ENCODE peak calls at places on chromosomes 6 and 20, in eight cellular contexts. H is HepG2; K is CD8-positive, alpha-beta T cell; E is foreskin keratinocyte; C is testis; P is left ventricle myocardium inferior; F is neural progenitor cell; Z is endodermal cell. T is an unnamed sample.

GRCh38 chr6:31083742-31084354 is 28.5 kb downstream of the C6orf15 start:
- DNase-seq in F (peak; percentile 79), Z (peak; percentile 93), H (peak; percentile 34), C (peak; percentile 41), E (peak; percentile 65), P (no peak), K (peak; percentile 18), T (no peak)

GRCh38 chr20:53652859-53653520 is 59.4 kb upstream of the ZNF217 start:
- DNase-seq in F (no peak), P (no peak), K (no peak), E (no peak), C (no peak), Z (no peak), H (no peak), T (no peak)

GRCh38 chr6:7051780-7052440 is 55.9 kb upstream of the RREB1 start:
- DNase-seq in H (no peak), C (peak; percentile 69), E (no peak), F (peak; percentile 78), P (peak; percentile 55), K (peak; percentile 59), Z (peak; percentile 88), T (no peak)

GRCh38 chr20:62696431-62696957 is 12.1 kb upstream of the NTSR1 start:
- DNase-seq in C (no peak), P (no peak), H (no peak), E (no peak), F (no peak), Z (no peak), K (no peak), T (no peak)

GRCh38 chr20:54643761-54644160 is 168.4 kb downstream of the DOK5 start:
- DNase-seq in K (no peak), F (no peak), C (no peak), E (peak; percentile 54), Z (no peak), H (no peak), P (no peak), T (no peak)

GRCh38 chr20:49161428-49162152 is 26.5 kb downstream of the STAU1 start:
- DNase-seq in E (peak; percentile 49), P (no peak), C (no peak), F (no peak), H (peak; percentile 86), K (no peak), Z (no peak), T (no peak)

GRCh38 chr6:167401525-167402194 is 76.8 kb downstream of the TTLL2 start:
- DNase-seq in C (no peak), P (no peak), F (no peak), E (no peak), Z (peak; percentile 69), K (no peak), H (no peak), T (no peak)

GRCh38 chr6:45595010-45595851 is 217.5 kb upstream of the SUPT3H start:
- DNase-seq in E (no peak), H (no peak), K (no peak), C (no peak), P (no peak), F (no peak), Z (no peak), T (peak; percentile 78)

GRCh38 chr6:54624779-54625178 is 221.8 kb upstream of the FAM83B start:
- DNase-seq in F (no peak), E (no peak), C (no peak), K (no peak), P (no peak), Z (no peak), H (no peak), T (no peak)

GRCh38 chr6:37435373-37435772 is 2.4 kb downstream of the CMTR1 start:
- DNase-seq in Z (no peak), H (no peak), C (no peak), E (no peak), P (no peak), F (no peak), K (no peak), T (no peak)

GRCh38 chr6:1070085-1070521 is 241.8 kb upstream of the FOXQ1 start:
- DNase-seq in K (no peak), C (no peak), F (no peak), Z (no peak), E (no peak), P (no peak), H (no peak), T (no peak)

GRCh38 chr6:36781669-36782068 is 57.6 kb downstream of the CPNE5 start:
- DNase-seq in E (no peak), H (no peak), P (no peak), Z (no peak), C (no peak), K (no peak), F (no peak), T (no peak)

GRCh38 chr20:41230136-41230535 is 87.4 kb downstream of the ZHX3 start:
- DNase-seq in C (no peak), Z (no peak), F (no peak), K (no peak), H (no peak), E (no peak), P (no peak), T (no peak)

GRCh38 chr20:61930776-61931475 is 134.8 kb downstream of the TAF4 start:
- DNase-seq in E (no peak), C (no peak), Z (no peak), H (no peak), K (no peak), P (peak; percentile 7), F (no peak), T (no peak)

GRCh38 chr6:162070639-162071038 is 656.9 kb downstream of the PRKN start:
- DNase-seq in F (no peak), K (no peak), P (peak; percentile 18), Z (no peak), H (no peak), C (peak; percentile 41), E (no peak), T (no peak)

GRCh38 chr6:78589426-78589825 is 277.9 kb upstream of the IRAK1BP1 start:
- DNase-seq in P (no peak), K (no peak), C (no peak), E (no peak), F (no peak), Z (no peak), H (no peak), T (no peak)

GRCh38 chr6:164827537-164827936 is 481.9 kb downstream of the C6orf118 start:
- DNase-seq in F (no peak), E (no peak), H (no peak), C (no peak), P (no peak), Z (no peak), K (no peak), T (no peak)

GRCh38 chr6:473759-474453 is 82.4 kb downstream of the IRF4 start:
- DNase-seq in H (no peak), K (no peak), F (no peak), E (no peak), C (no peak), Z (peak; percentile 62), P (no peak), T (no peak)

GRCh38 chr6:167564416-167565250 is 239.7 kb downstream of the TTLL2 start:
- DNase-seq in P (no peak), C (peak; percentile 9), K (no peak), H (no peak), Z (no peak), E (no peak), F (no peak), T (peak; percentile 42)

GRCh38 chr6:104704191-104704590 is 155.5 kb downstream of the HACE1 start:
- DNase-seq in F (no peak), P (no peak), H (no peak), Z (no peak), C (no peak), E (no peak), K (no peak), T (no peak)
- H3K27ac ChIP-seq in F (no peak overlapping the region), P (peak overlapping the region; percentile 82), H (no peak overlapping the region), Z (no peak overlapping the region), C (no peak overlapping the region), E (no peak overlapping the region), K (no peak overlapping the region), T (no peak overlapping the region)

GRCh38 chr6:4055420-4056041 is 23.4 kb downstream of the FAM217A start:
- DNase-seq in Z (no peak), E (peak; percentile 88), F (no peak), H (peak; percentile 68), C (peak; percentile 51), K (no peak), P (no peak), T (no peak)
- TF ChIP-seq CTCF in Z (peak; percentile 58), E (peak; percentile 93), F (peak; percentile 38), H (peak; percentile 74), C (no peak), K (no peak), P (peak; percentile 63), T (peak; percentile 43)

DNA sequence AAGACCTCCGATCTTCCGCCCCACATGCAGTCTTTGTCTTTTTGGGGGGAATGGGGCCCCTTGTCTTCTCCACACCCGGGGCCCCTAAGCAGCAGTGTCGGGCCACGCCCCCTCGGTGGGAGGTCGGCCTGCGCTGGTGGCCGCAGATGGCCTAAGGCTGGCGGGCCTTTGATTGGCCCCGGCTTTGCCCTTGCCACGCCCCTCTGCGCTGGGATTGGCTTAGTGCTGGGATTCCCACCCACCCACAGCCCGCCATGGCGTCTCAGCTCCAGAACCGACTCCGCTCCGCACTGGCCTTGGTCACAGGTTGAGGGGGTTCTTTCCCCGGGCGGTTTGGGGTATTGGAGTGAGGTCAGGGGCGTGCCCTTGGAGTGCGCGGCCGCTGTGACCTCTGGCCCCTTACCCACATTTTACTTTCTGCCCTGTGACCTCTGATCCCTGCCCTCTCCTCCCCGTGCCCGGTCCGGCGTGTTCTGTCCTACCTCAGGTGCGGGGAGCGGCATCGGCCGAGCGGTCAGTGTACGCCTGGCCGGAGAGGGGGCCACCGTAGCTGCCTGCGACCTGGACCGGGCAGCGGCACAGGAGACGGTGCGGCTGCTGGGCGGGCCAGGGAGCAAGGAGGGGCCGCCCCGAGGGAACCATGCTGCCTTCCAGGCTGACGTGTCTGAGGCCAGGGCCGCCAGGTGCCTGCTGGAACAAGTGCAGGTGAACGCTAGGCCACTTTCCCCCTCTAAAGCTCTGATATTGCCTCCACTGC is at the start of gene HSD17B8:
- DNase-seq in C (peak; percentile 98), K (peak; percentile 94), Z (peak; percentile 98), E (peak; percentile 65), F (peak; percentile 98), H (peak; percentile 90), P (peak; percentile 96), T (peak; percentile 98)
- H3K27ac ChIP-seq in C (peak within 1 kb of the TSS; percentile 68), K (peak within 1 kb of the TSS; percentile 59), Z (peak within 1 kb of the TSS; percentile 90), E (peak within 1 kb of the TSS; percentile 81), F (no peak within 1 kb of the TSS), H (peak within 1 kb of the TSS; percentile 75), P (peak within 1 kb of the TSS; percentile 81), T (peak within 1 kb of the TSS; percentile 59)

DNA sequence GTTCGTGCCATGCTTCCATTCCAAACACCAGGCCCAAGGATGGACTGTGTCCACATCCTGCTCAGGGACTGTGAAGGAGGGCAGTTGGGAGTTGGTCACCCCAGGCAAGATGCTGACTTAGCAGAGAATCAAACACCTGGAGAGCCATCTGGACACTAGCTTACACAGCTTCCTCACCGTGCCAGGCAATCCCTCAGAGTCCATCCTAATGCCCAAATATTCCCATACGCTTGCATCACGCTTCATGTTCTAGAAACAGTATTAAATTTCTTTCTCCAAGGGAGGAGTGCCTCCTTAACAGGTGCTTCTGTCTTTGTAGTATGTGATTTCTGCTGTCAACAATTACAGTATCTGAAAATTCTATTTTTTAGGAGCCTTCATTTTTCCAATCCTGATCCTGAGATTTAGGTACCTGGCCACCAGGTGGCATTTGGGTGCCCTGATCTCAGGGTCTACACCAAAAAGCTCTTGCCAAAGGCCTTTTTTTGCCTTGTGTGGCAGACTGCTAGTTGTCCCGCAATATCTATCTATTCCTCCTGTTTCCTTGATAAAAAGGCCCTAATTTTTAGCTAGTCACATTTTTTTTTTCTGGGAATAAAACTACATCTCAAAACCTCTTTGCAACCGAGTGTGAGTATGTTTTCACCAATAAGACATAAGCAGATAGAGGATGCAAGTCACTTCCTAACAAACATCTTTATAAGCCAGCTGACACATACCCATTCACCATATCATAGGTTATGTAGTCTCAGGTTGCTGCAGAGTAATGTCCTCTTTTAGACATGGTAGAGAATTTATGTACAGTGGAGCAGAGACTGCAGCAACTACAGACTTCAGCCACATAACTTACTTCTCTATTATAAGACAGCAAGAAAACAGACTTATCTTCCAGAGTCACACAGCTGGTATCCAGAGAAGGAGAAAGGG is 85.0 kb downstream of the PREP start:
- DNase-seq in F (peak; percentile 30), P (no peak), E (peak; percentile 10), K (no peak), Z (peak; percentile 69), H (peak; percentile 8), C (peak; percentile 28), T (peak; percentile 68)
- TF ChIP-seq CTCF in F (peak; percentile 51), P (peak; percentile 43), E (peak; percentile 62), K (no peak), Z (peak; percentile 80), H (peak; percentile 32), C (peak; percentile 24), T (peak; percentile 25)

T was measured in esophagus muscularis mucosa.